ENCODE peak calls at places on chromosome 1, in five cellular contexts. V is stimulated activated CD8-positive, alpha-beta memory T cell treated with anti-CD3 and anti-CD28 coated beads, Interleukin-7, amount 100 ng/mL, for 1 hour; P is OCI-LY7; A is MV-4-11; R is astrocyte of the spinal cord. U is an unnamed sample.
A peak's percentile ranks its signal among the peaks of the same experiment; 100 is the strongest.

GRCh38 chr1:10759413-10760200 is 36.8 kb downstream of the CASZ1 start:
- DNase-seq in V (no peak), P (no peak), A (no peak), R (no peak), U (no peak)

GRCh38 chr1:117964290-117965038 is 34.9 kb downstream of the WDR3 start:
- DNase-seq in V (no peak), P (no peak), A (no peak), R (peak; percentile 11), U (no peak)

GRCh38 chr1:54996869-54997710 is 1.6 kb upstream of the BSND start:
- DNase-seq in V (no peak), P (no peak), A (no peak), R (peak; percentile 16), U (no peak)

GRCh38 chr1:232599178-232600041 is 30.5 kb downstream of the SIPA1L2 start:
- DNase-seq in V (no peak), P (peak; percentile 69), A (peak; percentile 37), R (no peak), U (peak; percentile 80)

GRCh38 chr1:54118704-54119103 is 34.1 kb downstream of the CDCP2 start:
- DNase-seq in V (no peak), P (no peak), A (no peak), R (peak; percentile 76), U (no peak)

GRCh38 chr1:214548988-214549387 is 2.4 kb downstream of the PTPN14 start:
- DNase-seq in V (no peak), P (no peak), A (no peak), R (peak; percentile 61), U (no peak)

GRCh38 chr1:204350857-204351573 is 8.7 kb downstream of the PLEKHA6 start:
- DNase-seq in V (no peak), P (peak; percentile 17), A (no peak), R (peak; percentile 74), U (peak; percentile 69)

GRCh38 chr1:156095906-156096508 is 13.7 kb upstream of the MEX3A start:
- DNase-seq in V (no peak), P (no peak), A (no peak), R (no peak), U (no peak)

GRCh38 chr1:221723018-221723917 is 18.6 kb downstream of the DUSP10 start:
- DNase-seq in V (no peak), P (no peak), A (peak; percentile 71), R (peak; percentile 57), U (no peak)

U was measured in RPMI8226.